ENCODE peak calls at places on chromosomes 4 and X, in eight cellular contexts. One of them, this sample, is unnamed.

GRCh38 chr4:168699224-168699878 is 202.5 kb downstream of the PALLD start:
- DNase-seq in mesendoderm: no peak
- DNase-seq in heart left ventricle: no peak
- DNase-seq in H9: no peak
- DNase-seq in suprapubic skin: no peak
- DNase-seq in sigmoid colon: no peak
- DNase-seq in mesenchymal stem cell: no peak
- DNase-seq in RWPE2: no peak
- DNase-seq in this sample: peak

GRCh38 chrX:47218920-47219815 is 687 bp downstream of the CDK16 start:
- DNase-seq in mesendoderm: peak
- DNase-seq in heart left ventricle: peak
- DNase-seq in H9: peak
- DNase-seq in suprapubic skin: no peak
- DNase-seq in sigmoid colon: peak
- DNase-seq in mesenchymal stem cell: no peak
- DNase-seq in RWPE2: no peak
- DNase-seq in this sample: peak

GRCh38 chrX:3066555-3066954 is 25.3 kb downstream of the ARSF start:
- DNase-seq in mesendoderm: no peak
- DNase-seq in heart left ventricle: peak
- DNase-seq in H9: no peak
- DNase-seq in suprapubic skin: no peak
- DNase-seq in sigmoid colon: no peak
- DNase-seq in mesenchymal stem cell: peak
- DNase-seq in RWPE2: no peak
- DNase-seq in this sample: no peak

GRCh38 chr4:91758487-91758886 is 545.3 kb upstream of the GRID2 start:
- DNase-seq in mesendoderm: no peak
- DNase-seq in heart left ventricle: no peak
- DNase-seq in H9: no peak
- DNase-seq in suprapubic skin: no peak
- DNase-seq in sigmoid colon: no peak
- DNase-seq in mesenchymal stem cell: peak
- DNase-seq in RWPE2: no peak
- DNase-seq in this sample: no peak

GRCh38 chr4:3768842-3769641 is 2.9 kb downstream of the ADRA2C start:
- DNase-seq in mesendoderm: no peak
- DNase-seq in heart left ventricle: no peak
- DNase-seq in H9: no peak
- DNase-seq in suprapubic skin: no peak
- DNase-seq in sigmoid colon: no peak
- DNase-seq in mesenchymal stem cell: no peak
- DNase-seq in RWPE2: no peak
- DNase-seq in this sample: no peak

GRCh38 chrX:106901341-106901740 is 1.8 kb downstream of the RIPPLY1 start:
- DNase-seq in mesendoderm: no peak
- DNase-seq in heart left ventricle: no peak
- DNase-seq in H9: no peak
- DNase-seq in suprapubic skin: no peak
- DNase-seq in sigmoid colon: no peak
- DNase-seq in mesenchymal stem cell: no peak
- DNase-seq in RWPE2: no peak
- DNase-seq in this sample: no peak

GRCh38 chrX:154531626-154532025 is 15.0 kb downstream of the G6PD start:
- DNase-seq in mesendoderm: peak
- DNase-seq in heart left ventricle: no peak
- DNase-seq in H9: peak
- DNase-seq in suprapubic skin: no peak
- DNase-seq in sigmoid colon: no peak
- DNase-seq in mesenchymal stem cell: peak
- DNase-seq in RWPE2: no peak
- DNase-seq in this sample: no peak

GRCh38 chr4:121790976-121791375 is 10.1 kb upstream of the EXOSC9 start:
- DNase-seq in mesendoderm: peak
- DNase-seq in heart left ventricle: no peak
- DNase-seq in H9: no peak
- DNase-seq in suprapubic skin: no peak
- DNase-seq in sigmoid colon: no peak
- DNase-seq in mesenchymal stem cell: no peak
- DNase-seq in RWPE2: no peak
- DNase-seq in this sample: no peak

GRCh38 chrX:150365051-150365952 is 2.2 kb downstream of the MAMLD1 start:
- DNase-seq in mesendoderm: peak
- DNase-seq in heart left ventricle: peak
- DNase-seq in H9: peak
- DNase-seq in suprapubic skin: no peak
- DNase-seq in sigmoid colon: peak
- DNase-seq in mesenchymal stem cell: peak
- DNase-seq in RWPE2: no peak
- DNase-seq in this sample: peak

GRCh38 chr4:74623041-74623440 is 171.3 kb downstream of the BTC start:
- DNase-seq in mesendoderm: peak
- DNase-seq in heart left ventricle: no peak
- DNase-seq in H9: no peak
- DNase-seq in suprapubic skin: no peak
- DNase-seq in sigmoid colon: no peak
- DNase-seq in mesenchymal stem cell: peak
- DNase-seq in RWPE2: no peak
- DNase-seq in this sample: peak

GRCh38 chr4:25981749-25982148 is 67.7 kb downstream of the SMIM20 start:
- DNase-seq in mesendoderm: no peak
- DNase-seq in heart left ventricle: no peak
- DNase-seq in H9: no peak
- DNase-seq in suprapubic skin: no peak
- DNase-seq in sigmoid colon: no peak
- DNase-seq in mesenchymal stem cell: no peak
- DNase-seq in RWPE2: no peak
- DNase-seq in this sample: no peak

GRCh38 chr4:1842993-1843448 is 12.9 kb downstream of the LETM1 start:
- DNase-seq in mesendoderm: no peak
- DNase-seq in heart left ventricle: no peak
- DNase-seq in H9: no peak
- DNase-seq in suprapubic skin: no peak
- DNase-seq in sigmoid colon: no peak
- DNase-seq in mesenchymal stem cell: peak
- DNase-seq in RWPE2: no peak
- DNase-seq in this sample: no peak

GRCh38 chr4:82360298-82361177 is 13.3 kb downstream of the HNRNPD start:
- DNase-seq in mesendoderm: peak
- DNase-seq in heart left ventricle: no peak
- DNase-seq in H9: no peak
- DNase-seq in suprapubic skin: no peak
- DNase-seq in sigmoid colon: no peak
- DNase-seq in mesenchymal stem cell: peak
- DNase-seq in RWPE2: no peak
- DNase-seq in this sample: no peak

GRCh38 chrX:44244008-44244407 is 99.5 kb downstream of the EFHC2 start:
- DNase-seq in mesendoderm: peak
- DNase-seq in heart left ventricle: no peak
- DNase-seq in H9: no peak
- DNase-seq in suprapubic skin: no peak
- DNase-seq in sigmoid colon: no peak
- DNase-seq in mesenchymal stem cell: peak
- DNase-seq in RWPE2: no peak
- DNase-seq in this sample: no peak

GRCh38 chr4:140090215-140090731 is 63.7 kb downstream of the MAML3 start:
- DNase-seq in mesendoderm: peak
- DNase-seq in heart left ventricle: no peak
- DNase-seq in H9: no peak
- DNase-seq in suprapubic skin: no peak
- DNase-seq in sigmoid colon: no peak
- DNase-seq in mesenchymal stem cell: peak
- DNase-seq in RWPE2: no peak
- DNase-seq in this sample: no peak

GRCh38 chr4:160414516-160414915 is 1311.6 kb downstream of the RAPGEF2 start:
- DNase-seq in mesendoderm: no peak
- DNase-seq in heart left ventricle: no peak
- DNase-seq in H9: no peak
- DNase-seq in suprapubic skin: no peak
- DNase-seq in sigmoid colon: no peak
- DNase-seq in mesenchymal stem cell: no peak
- DNase-seq in RWPE2: no peak
- DNase-seq in this sample: no peak

GRCh38 chrX:110699109-110699508 is 96.5 kb downstream of the CHRDL1 start:
- DNase-seq in mesendoderm: no peak
- DNase-seq in heart left ventricle: no peak
- DNase-seq in H9: no peak
- DNase-seq in suprapubic skin: no peak
- DNase-seq in sigmoid colon: no peak
- DNase-seq in mesenchymal stem cell: peak
- DNase-seq in RWPE2: no peak
- DNase-seq in this sample: no peak

GRCh38 chrX:39850209-39850608 is 247.5 kb downstream of the BCOR start:
- DNase-seq in mesendoderm: no peak
- DNase-seq in heart left ventricle: no peak
- DNase-seq in H9: no peak
- DNase-seq in suprapubic skin: no peak
- DNase-seq in sigmoid colon: no peak
- DNase-seq in mesenchymal stem cell: no peak
- DNase-seq in RWPE2: no peak
- DNase-seq in this sample: no peak
- H3K27ac ChIP-seq in mesendoderm: peak
- H3K27ac ChIP-seq in heart left ventricle: no peak
- H3K27ac ChIP-seq in H9: no peak
- H3K27ac ChIP-seq in suprapubic skin: no peak
- H3K27ac ChIP-seq in sigmoid colon: no peak
- H3K27ac ChIP-seq in mesenchymal stem cell: no peak
- H3K27ac ChIP-seq in RWPE2: no peak
- H3K27ac ChIP-seq in this sample: no peak

DNA sequence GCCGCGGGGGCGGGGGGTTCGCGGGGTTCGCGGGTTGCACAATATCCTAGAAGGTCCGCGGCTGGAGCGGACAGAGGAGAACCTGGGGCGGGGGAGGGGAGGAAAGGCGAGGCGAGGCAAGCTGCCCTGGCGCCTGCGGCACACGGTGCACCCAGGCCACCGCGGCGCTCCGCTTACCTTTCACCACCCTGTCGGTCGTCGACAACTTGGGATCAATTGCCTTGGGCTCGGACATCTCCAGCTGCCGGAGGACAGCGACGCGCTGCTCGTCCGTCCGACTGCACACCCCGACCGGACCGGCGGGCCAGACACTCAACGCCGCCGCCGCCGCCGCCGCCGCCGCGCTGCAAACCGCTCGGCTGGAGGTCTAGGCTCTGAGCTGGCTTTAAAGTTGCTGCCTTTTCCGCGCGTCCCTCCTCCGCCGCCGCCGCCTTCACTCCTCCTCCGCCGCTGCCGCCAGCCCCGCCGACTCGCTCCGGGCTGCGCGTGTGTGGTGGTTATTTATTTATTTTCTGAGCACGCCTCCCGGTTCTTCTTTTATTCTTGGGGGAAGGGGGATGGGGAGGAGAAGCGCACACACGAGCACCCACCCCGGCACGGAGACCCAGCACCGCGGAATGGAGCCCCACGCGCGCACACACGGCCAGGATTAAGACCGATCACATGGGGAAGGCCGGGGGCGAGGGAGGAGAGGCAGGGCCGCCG is 612 bp downstream of the PPP3CA start:
- DNase-seq in mesendoderm: peak
- DNase-seq in heart left ventricle: peak
- DNase-seq in H9: peak
- DNase-seq in suprapubic skin: peak
- DNase-seq in sigmoid colon: peak
- DNase-seq in mesenchymal stem cell: peak
- DNase-seq in RWPE2: peak
- DNase-seq in this sample: peak
- H3K27ac ChIP-seq in mesendoderm: peak
- H3K27ac ChIP-seq in heart left ventricle: peak
- H3K27ac ChIP-seq in H9: no peak
- H3K27ac ChIP-seq in suprapubic skin: peak
- H3K27ac ChIP-seq in sigmoid colon: peak
- H3K27ac ChIP-seq in mesenchymal stem cell: peak
- H3K27ac ChIP-seq in RWPE2: peak
- H3K27ac ChIP-seq in this sample: peak

GRCh38 chr4:55345054-55345453 is 988 bp upstream of the SRD5A3 start:
- DNase-seq in mesendoderm: no peak
- DNase-seq in heart left ventricle: no peak
- DNase-seq in H9: no peak
- DNase-seq in suprapubic skin: no peak
- DNase-seq in sigmoid colon: no peak
- DNase-seq in mesenchymal stem cell: no peak
- DNase-seq in RWPE2: no peak
- DNase-seq in this sample: no peak

GRCh38 chr4:55348436-55348835 is 2.4 kb downstream of the SRD5A3 start:
- DNase-seq in mesendoderm: no peak
- DNase-seq in heart left ventricle: no peak
- DNase-seq in H9: no peak
- DNase-seq in suprapubic skin: no peak
- DNase-seq in sigmoid colon: no peak
- DNase-seq in mesenchymal stem cell: peak
- DNase-seq in RWPE2: no peak
- DNase-seq in this sample: no peak

GRCh38 chr4:55346851-55347255 is 811 bp downstream of the SRD5A3 start:
- DNase-seq in mesendoderm: no peak
- DNase-seq in heart left ventricle: no peak
- DNase-seq in H9: no peak
- DNase-seq in suprapubic skin: no peak
- DNase-seq in sigmoid colon: no peak
- DNase-seq in mesenchymal stem cell: no peak
- DNase-seq in RWPE2: no peak
- DNase-seq in this sample: no peak

GRCh38 chr4:55345980-55346850 is at the start of gene SRD5A3:
- DNase-seq in mesendoderm: peak
- DNase-seq in heart left ventricle: peak
- DNase-seq in H9: peak
- DNase-seq in suprapubic skin: peak
- DNase-seq in sigmoid colon: peak
- DNase-seq in mesenchymal stem cell: peak
- DNase-seq in RWPE2: no peak
- DNase-seq in this sample: peak

GRCh38 chr4:55347610-55348228 is 1.7 kb downstream of the SRD5A3 start:
- DNase-seq in mesendoderm: no peak
- DNase-seq in heart left ventricle: no peak
- DNase-seq in H9: no peak
- DNase-seq in suprapubic skin: no peak
- DNase-seq in sigmoid colon: no peak
- DNase-seq in mesenchymal stem cell: no peak
- DNase-seq in RWPE2: no peak
- DNase-seq in this sample: no peak
- H3K27ac ChIP-seq in mesendoderm: no peak
- H3K27ac ChIP-seq in heart left ventricle: peak
- H3K27ac ChIP-seq in H9: no peak
- H3K27ac ChIP-seq in suprapubic skin: no peak
- H3K27ac ChIP-seq in sigmoid colon: peak
- H3K27ac ChIP-seq in mesenchymal stem cell: no peak
- H3K27ac ChIP-seq in RWPE2: peak
- H3K27ac ChIP-seq in this sample: no peak

GRCh38 chrX:13742397-13743176 is 8.0 kb downstream of the OFD1 start:
- DNase-seq in mesendoderm: peak
- DNase-seq in heart left ventricle: no peak
- DNase-seq in H9: no peak
- DNase-seq in suprapubic skin: no peak
- DNase-seq in sigmoid colon: no peak
- DNase-seq in mesenchymal stem cell: peak
- DNase-seq in RWPE2: no peak
- DNase-seq in this sample: no peak

DNA sequence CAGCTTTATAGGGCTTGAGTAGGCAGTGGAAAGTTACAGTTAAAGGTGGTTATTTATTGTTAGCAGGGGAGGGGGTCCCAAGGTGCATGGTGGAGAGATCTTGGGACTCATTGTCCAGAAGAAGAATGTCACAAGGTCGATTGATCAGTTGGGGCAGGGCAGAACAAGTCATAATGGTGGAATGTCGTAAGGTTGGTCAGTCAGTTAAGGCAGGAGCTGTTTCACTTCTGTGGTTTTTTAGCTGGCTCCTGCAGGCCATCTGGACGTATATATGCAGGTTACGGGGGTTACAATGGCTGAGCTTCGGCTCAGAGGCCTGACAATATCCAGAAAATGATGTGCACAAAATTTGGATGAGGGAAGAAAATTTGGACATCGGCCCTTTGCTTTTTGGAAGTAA is 7.1 kb downstream of the OFD1 start:
- DNase-seq in mesendoderm: no peak
- DNase-seq in heart left ventricle: no peak
- DNase-seq in H9: no peak
- DNase-seq in suprapubic skin: no peak
- DNase-seq in sigmoid colon: no peak
- DNase-seq in mesenchymal stem cell: no peak
- DNase-seq in RWPE2: no peak
- DNase-seq in this sample: no peak
- H3K27ac ChIP-seq in mesendoderm: no peak
- H3K27ac ChIP-seq in heart left ventricle: no peak
- H3K27ac ChIP-seq in H9: no peak
- H3K27ac ChIP-seq in suprapubic skin: no peak
- H3K27ac ChIP-seq in sigmoid colon: no peak
- H3K27ac ChIP-seq in mesenchymal stem cell: no peak
- H3K27ac ChIP-seq in RWPE2: no peak
- H3K27ac ChIP-seq in this sample: no peak

This sample was measured in colonic mucosa.